ENCODE peak calls at places on chromosomes 1 and 21, in eight cellular contexts. One of them, this sample, is unnamed.

GRCh38 chr1:14725641-14726213 is 127.2 kb downstream of the KAZN start:
- DNase-seq in retina: no peak
- DNase-seq in NCI-H1105: no peak
- DNase-seq in progenitor cell of endocrine pancreas: no peak
- DNase-seq in heart right ventricle: no peak
- DNase-seq in NCI-H510A treated with DMSO at 0.1 percent for 48 hours: no peak
- DNase-seq in mesendoderm: peak; percentile 97
- DNase-seq in mammary epithelial cell: no peak
- DNase-seq in this sample: no peak

GRCh38 chr1:3653286-3653618 is 936 bp downstream of the TP73 start:
- DNase-seq in retina: no peak
- DNase-seq in NCI-H1105: no peak
- DNase-seq in progenitor cell of endocrine pancreas: no peak
- DNase-seq in heart right ventricle: no peak
- DNase-seq in NCI-H510A treated with DMSO at 0.1 percent for 48 hours: no peak
- DNase-seq in mesendoderm: no peak
- DNase-seq in mammary epithelial cell: no peak
- DNase-seq in this sample: no peak

GRCh38 chr1:55275976-55276375 is 60.8 kb upstream of the USP24 start:
- DNase-seq in retina: no peak
- DNase-seq in NCI-H1105: no peak
- DNase-seq in progenitor cell of endocrine pancreas: no peak
- DNase-seq in heart right ventricle: no peak
- DNase-seq in NCI-H510A treated with DMSO at 0.1 percent for 48 hours: no peak
- DNase-seq in mesendoderm: no peak
- DNase-seq in mammary epithelial cell: peak; percentile 48
- DNase-seq in this sample: peak; percentile 22

GRCh38 chr1:11634759-11635158 is 19.5 kb downstream of the FBXO2 start:
- DNase-seq in retina: no peak
- DNase-seq in NCI-H1105: no peak
- DNase-seq in progenitor cell of endocrine pancreas: no peak
- DNase-seq in heart right ventricle: no peak
- DNase-seq in NCI-H510A treated with DMSO at 0.1 percent for 48 hours: no peak
- DNase-seq in mesendoderm: no peak
- DNase-seq in mammary epithelial cell: no peak
- DNase-seq in this sample: no peak

GRCh38 chr1:180042994-180043622 is 88.5 kb downstream of the CEP350 start:
- DNase-seq in retina: no peak
- DNase-seq in NCI-H1105: no peak
- DNase-seq in progenitor cell of endocrine pancreas: no peak
- DNase-seq in heart right ventricle: no peak
- DNase-seq in NCI-H510A treated with DMSO at 0.1 percent for 48 hours: no peak
- DNase-seq in mesendoderm: peak; percentile 0
- DNase-seq in mammary epithelial cell: peak; percentile 78
- DNase-seq in this sample: peak; percentile 3

GRCh38 chr1:167584581-167584980 is 31.0 kb upstream of the CREG1 start:
- DNase-seq in retina: no peak
- DNase-seq in NCI-H1105: no peak
- DNase-seq in progenitor cell of endocrine pancreas: no peak
- DNase-seq in heart right ventricle: no peak
- DNase-seq in NCI-H510A treated with DMSO at 0.1 percent for 48 hours: no peak
- DNase-seq in mesendoderm: no peak
- DNase-seq in mammary epithelial cell: no peak
- DNase-seq in this sample: no peak

GRCh38 chr1:168842916-168843315 is 113.9 kb upstream of the DPT start:
- DNase-seq in retina: no peak
- DNase-seq in NCI-H1105: no peak
- DNase-seq in progenitor cell of endocrine pancreas: no peak
- DNase-seq in heart right ventricle: no peak
- DNase-seq in NCI-H510A treated with DMSO at 0.1 percent for 48 hours: peak; percentile 13
- DNase-seq in mesendoderm: no peak
- DNase-seq in mammary epithelial cell: no peak
- DNase-seq in this sample: no peak

GRCh38 chr1:113278371-113278770 is 111.9 kb upstream of the MAGI3 start:
- DNase-seq in retina: no peak
- DNase-seq in NCI-H1105: no peak
- DNase-seq in progenitor cell of endocrine pancreas: no peak
- DNase-seq in heart right ventricle: no peak
- DNase-seq in NCI-H510A treated with DMSO at 0.1 percent for 48 hours: no peak
- DNase-seq in mesendoderm: no peak
- DNase-seq in mammary epithelial cell: no peak
- DNase-seq in this sample: no peak

GRCh38 chr1:51519048-51519856 is at the start of gene EPS15:
- DNase-seq in retina: peak; percentile 78
- DNase-seq in NCI-H1105: peak; percentile 76
- DNase-seq in progenitor cell of endocrine pancreas: peak; percentile 78
- DNase-seq in heart right ventricle: peak; percentile 91
- DNase-seq in NCI-H510A treated with DMSO at 0.1 percent for 48 hours: peak; percentile 89
- DNase-seq in mesendoderm: peak; percentile 89
- DNase-seq in mammary epithelial cell: peak; percentile 84
- DNase-seq in this sample: peak; percentile 96

GRCh38 chr1:30575066-30575465 is 148.3 kb downstream of the MATN1 start:
- DNase-seq in retina: no peak
- DNase-seq in NCI-H1105: no peak
- DNase-seq in progenitor cell of endocrine pancreas: no peak
- DNase-seq in heart right ventricle: no peak
- DNase-seq in NCI-H510A treated with DMSO at 0.1 percent for 48 hours: no peak
- DNase-seq in mesendoderm: no peak
- DNase-seq in mammary epithelial cell: peak; percentile 33
- DNase-seq in this sample: no peak

GRCh38 chr1:230270940-230271325 is 155.2 kb downstream of the PGBD5 start:
- DNase-seq in retina: no peak
- DNase-seq in NCI-H1105: peak; percentile 48
- DNase-seq in progenitor cell of endocrine pancreas: no peak
- DNase-seq in heart right ventricle: no peak
- DNase-seq in NCI-H510A treated with DMSO at 0.1 percent for 48 hours: peak; percentile 82
- DNase-seq in mesendoderm: no peak
- DNase-seq in mammary epithelial cell: no peak
- DNase-seq in this sample: no peak

GRCh38 chr1:43358121-43358745 is 548 bp upstream of the CDC20 start:
- DNase-seq in retina: peak; percentile 64
- DNase-seq in NCI-H1105: no peak
- DNase-seq in progenitor cell of endocrine pancreas: no peak
- DNase-seq in heart right ventricle: no peak
- DNase-seq in NCI-H510A treated with DMSO at 0.1 percent for 48 hours: peak; percentile 100
- DNase-seq in mesendoderm: peak; percentile 89
- DNase-seq in mammary epithelial cell: no peak
- DNase-seq in this sample: peak; percentile 50

GRCh38 chr1:35452086-35452485 is 105.1 kb downstream of the KIAA0319L start:
- DNase-seq in retina: no peak
- DNase-seq in NCI-H1105: no peak
- DNase-seq in progenitor cell of endocrine pancreas: no peak
- DNase-seq in heart right ventricle: peak; percentile 49
- DNase-seq in NCI-H510A treated with DMSO at 0.1 percent for 48 hours: no peak
- DNase-seq in mesendoderm: no peak
- DNase-seq in mammary epithelial cell: no peak
- DNase-seq in this sample: peak; percentile 44

GRCh38 chr1:114345930-114346479 is 165.0 kb downstream of the TRIM33 start:
- DNase-seq in retina: peak; percentile 77
- DNase-seq in NCI-H1105: peak; percentile 38
- DNase-seq in progenitor cell of endocrine pancreas: peak; percentile 25
- DNase-seq in heart right ventricle: peak; percentile 40
- DNase-seq in NCI-H510A treated with DMSO at 0.1 percent for 48 hours: no peak
- DNase-seq in mesendoderm: peak; percentile 60
- DNase-seq in mammary epithelial cell: no peak
- DNase-seq in this sample: peak; percentile 16

GRCh38 chr1:19468397-19468956 is 16.9 kb downstream of the CAPZB start:
- DNase-seq in retina: no peak
- DNase-seq in NCI-H1105: no peak
- DNase-seq in progenitor cell of endocrine pancreas: no peak
- DNase-seq in heart right ventricle: peak; percentile 45
- DNase-seq in NCI-H510A treated with DMSO at 0.1 percent for 48 hours: no peak
- DNase-seq in mesendoderm: peak; percentile 46
- DNase-seq in mammary epithelial cell: no peak
- DNase-seq in this sample: no peak

GRCh38 chr1:15836772-15837669 is 10.5 kb upstream of the SPEN start:
- DNase-seq in retina: peak; percentile 65
- DNase-seq in NCI-H1105: no peak
- DNase-seq in progenitor cell of endocrine pancreas: no peak
- DNase-seq in heart right ventricle: peak; percentile 45
- DNase-seq in NCI-H510A treated with DMSO at 0.1 percent for 48 hours: no peak
- DNase-seq in mesendoderm: no peak
- DNase-seq in mammary epithelial cell: no peak
- DNase-seq in this sample: no peak

GRCh38 chr21:46067505-46068201 is 30.3 kb upstream of the COL6A2 start:
- DNase-seq in retina: no peak
- DNase-seq in NCI-H1105: no peak
- DNase-seq in progenitor cell of endocrine pancreas: no peak
- DNase-seq in heart right ventricle: peak; percentile 17
- DNase-seq in NCI-H510A treated with DMSO at 0.1 percent for 48 hours: no peak
- DNase-seq in mesendoderm: no peak
- DNase-seq in mammary epithelial cell: no peak
- DNase-seq in this sample: no peak

GRCh38 chr1:203666621-203667020 is 40.0 kb downstream of the ATP2B4 start:
- DNase-seq in retina: no peak
- DNase-seq in NCI-H1105: no peak
- DNase-seq in progenitor cell of endocrine pancreas: no peak
- DNase-seq in heart right ventricle: no peak
- DNase-seq in NCI-H510A treated with DMSO at 0.1 percent for 48 hours: no peak
- DNase-seq in mesendoderm: no peak
- DNase-seq in mammary epithelial cell: no peak
- DNase-seq in this sample: no peak

GRCh38 chr1:13681921-13682320 is 18.1 kb upstream of the PRDM2 start:
- DNase-seq in retina: no peak
- DNase-seq in NCI-H1105: no peak
- DNase-seq in progenitor cell of endocrine pancreas: no peak
- DNase-seq in heart right ventricle: no peak
- DNase-seq in NCI-H510A treated with DMSO at 0.1 percent for 48 hours: no peak
- DNase-seq in mesendoderm: no peak
- DNase-seq in mammary epithelial cell: no peak
- DNase-seq in this sample: no peak

GRCh38 chr1:98327151-98327918 is 334.2 kb upstream of the SNX7 start:
- DNase-seq in retina: peak; percentile 16
- DNase-seq in NCI-H1105: no peak
- DNase-seq in progenitor cell of endocrine pancreas: no peak
- DNase-seq in heart right ventricle: no peak
- DNase-seq in NCI-H510A treated with DMSO at 0.1 percent for 48 hours: no peak
- DNase-seq in mesendoderm: peak; percentile 64
- DNase-seq in mammary epithelial cell: no peak
- DNase-seq in this sample: no peak

GRCh38 chr1:44542415-44543063 is 131.7 kb downstream of the TMEM53 start:
- DNase-seq in retina: peak; percentile 66
- DNase-seq in NCI-H1105: no peak
- DNase-seq in progenitor cell of endocrine pancreas: no peak
- DNase-seq in heart right ventricle: no peak
- DNase-seq in NCI-H510A treated with DMSO at 0.1 percent for 48 hours: no peak
- DNase-seq in mesendoderm: peak; percentile 30
- DNase-seq in mammary epithelial cell: no peak
- DNase-seq in this sample: no peak

GRCh38 chr1:52552236-52552504 is 722 bp downstream of the TUT4 start:
- DNase-seq in retina: peak; percentile 66
- DNase-seq in NCI-H1105: no peak
- DNase-seq in progenitor cell of endocrine pancreas: peak; percentile 10
- DNase-seq in heart right ventricle: no peak
- DNase-seq in NCI-H510A treated with DMSO at 0.1 percent for 48 hours: peak; percentile 67
- DNase-seq in mesendoderm: peak; percentile 64
- DNase-seq in mammary epithelial cell: peak; percentile 85
- DNase-seq in this sample: peak; percentile 53

GRCh38 chr1:214380418-214380817 is 99.5 kb downstream of the SMYD2 start:
- DNase-seq in retina: no peak
- DNase-seq in NCI-H1105: no peak
- DNase-seq in progenitor cell of endocrine pancreas: no peak
- DNase-seq in heart right ventricle: no peak
- DNase-seq in NCI-H510A treated with DMSO at 0.1 percent for 48 hours: no peak
- DNase-seq in mesendoderm: peak; percentile 90
- DNase-seq in mammary epithelial cell: no peak
- DNase-seq in this sample: no peak

GRCh38 chr1:155591770-155592169 is 18.2 kb upstream of the MSTO1 start:
- DNase-seq in retina: peak; percentile 44
- DNase-seq in NCI-H1105: peak; percentile 47
- DNase-seq in progenitor cell of endocrine pancreas: no peak
- DNase-seq in heart right ventricle: no peak
- DNase-seq in NCI-H510A treated with DMSO at 0.1 percent for 48 hours: peak; percentile 65
- DNase-seq in mesendoderm: peak; percentile 62
- DNase-seq in mammary epithelial cell: peak; percentile 33
- DNase-seq in this sample: peak; percentile 23

GRCh38 chr1:1169429-1170214 is 4.1 kb upstream of the TTLL10 start:
- DNase-seq in retina: peak; percentile 19
- DNase-seq in NCI-H1105: no peak
- DNase-seq in progenitor cell of endocrine pancreas: no peak
- DNase-seq in heart right ventricle: peak; percentile 7
- DNase-seq in NCI-H510A treated with DMSO at 0.1 percent for 48 hours: no peak
- DNase-seq in mesendoderm: no peak
- DNase-seq in mammary epithelial cell: no peak
- DNase-seq in this sample: no peak

GRCh38 chr1:192550922-192551534 is 24.5 kb upstream of the RGS1 start:
- DNase-seq in retina: no peak
- DNase-seq in NCI-H1105: no peak
- DNase-seq in progenitor cell of endocrine pancreas: no peak
- DNase-seq in heart right ventricle: no peak
- DNase-seq in NCI-H510A treated with DMSO at 0.1 percent for 48 hours: no peak
- DNase-seq in mesendoderm: no peak
- DNase-seq in mammary epithelial cell: peak; percentile 25
- DNase-seq in this sample: peak; percentile 43

GRCh38 chr1:4647391-4647790 is 7.0 kb upstream of the AJAP1 start:
- DNase-seq in retina: no peak
- DNase-seq in NCI-H1105: no peak
- DNase-seq in progenitor cell of endocrine pancreas: no peak
- DNase-seq in heart right ventricle: no peak
- DNase-seq in NCI-H510A treated with DMSO at 0.1 percent for 48 hours: no peak
- DNase-seq in mesendoderm: no peak
- DNase-seq in mammary epithelial cell: no peak
- DNase-seq in this sample: no peak

GRCh38 chr1:201171063-201172036 is 17.1 kb upstream of the TMEM9 start:
- DNase-seq in retina: peak; percentile 93
- DNase-seq in NCI-H1105: peak; percentile 96
- DNase-seq in progenitor cell of endocrine pancreas: peak; percentile 79
- DNase-seq in heart right ventricle: peak; percentile 47
- DNase-seq in NCI-H510A treated with DMSO at 0.1 percent for 48 hours: peak; percentile 79
- DNase-seq in mesendoderm: peak; percentile 81
- DNase-seq in mammary epithelial cell: no peak
- DNase-seq in this sample: no peak

GRCh38 chr1:235725493-235725892 is 75.9 kb upstream of the GNG4 start:
- DNase-seq in retina: peak; percentile 35
- DNase-seq in NCI-H1105: no peak
- DNase-seq in progenitor cell of endocrine pancreas: no peak
- DNase-seq in heart right ventricle: no peak
- DNase-seq in NCI-H510A treated with DMSO at 0.1 percent for 48 hours: no peak
- DNase-seq in mesendoderm: peak; percentile 57
- DNase-seq in mammary epithelial cell: no peak
- DNase-seq in this sample: no peak

GRCh38 chr1:20739225-20739624 is 6.7 kb upstream of the SH2D5 start:
- DNase-seq in retina: no peak
- DNase-seq in NCI-H1105: no peak
- DNase-seq in progenitor cell of endocrine pancreas: no peak
- DNase-seq in heart right ventricle: no peak
- DNase-seq in NCI-H510A treated with DMSO at 0.1 percent for 48 hours: no peak
- DNase-seq in mesendoderm: no peak
- DNase-seq in mammary epithelial cell: no peak
- DNase-seq in this sample: peak; percentile 63

GRCh38 chr21:18547347-18547746 is 143.8 kb upstream of the TMPRSS15 start:
- DNase-seq in retina: no peak
- DNase-seq in NCI-H1105: no peak
- DNase-seq in progenitor cell of endocrine pancreas: no peak
- DNase-seq in heart right ventricle: no peak
- DNase-seq in NCI-H510A treated with DMSO at 0.1 percent for 48 hours: no peak
- DNase-seq in mesendoderm: no peak
- DNase-seq in mammary epithelial cell: no peak
- DNase-seq in this sample: no peak

GRCh38 chr1:65525297-65526048 is 105.0 kb downstream of the LEPR start:
- DNase-seq in retina: peak; percentile 67
- DNase-seq in NCI-H1105: no peak
- DNase-seq in progenitor cell of endocrine pancreas: peak; percentile 20
- DNase-seq in heart right ventricle: peak; percentile 21
- DNase-seq in NCI-H510A treated with DMSO at 0.1 percent for 48 hours: no peak
- DNase-seq in mesendoderm: no peak
- DNase-seq in mammary epithelial cell: no peak
- DNase-seq in this sample: no peak

GRCh38 chr1:185632659-185633428 is 101.3 kb upstream of the HMCN1 start:
- DNase-seq in retina: no peak
- DNase-seq in NCI-H1105: no peak
- DNase-seq in progenitor cell of endocrine pancreas: no peak
- DNase-seq in heart right ventricle: no peak
- DNase-seq in NCI-H510A treated with DMSO at 0.1 percent for 48 hours: no peak
- DNase-seq in mesendoderm: peak; percentile 21
- DNase-seq in mammary epithelial cell: peak; percentile 94
- DNase-seq in this sample: peak; percentile 38

GRCh38 chr21:44681861-44682579 is at the start of gene KRTAP12-1:
- DNase-seq in retina: no peak
- DNase-seq in NCI-H1105: peak; percentile 95
- DNase-seq in progenitor cell of endocrine pancreas: no peak
- DNase-seq in heart right ventricle: no peak
- DNase-seq in NCI-H510A treated with DMSO at 0.1 percent for 48 hours: peak; percentile 13
- DNase-seq in mesendoderm: no peak
- DNase-seq in mammary epithelial cell: no peak
- DNase-seq in this sample: no peak

This sample was measured in AG08396.